ENCODE peak calls at places on chromosome 5, in four cellular contexts. U is suprapubic skin, H is endothelial cell of umbilical vein, E is breast epithelium. T is an unnamed sample.

GRCh38 chr5:88889165-88890069 is 6.4 kb upstream of the MEF2C start:
- DNase-seq in U (peak; percentile 79), E (peak; percentile 59), H (peak; percentile 66), T (no peak)

GRCh38 chr5:96655085-96655484 is 7.1 kb upstream of the CAST start:
- DNase-seq in H (no peak), E (no peak), U (no peak), T (no peak)

GRCh38 chr5:71830626-71831539 is 111.8 kb downstream of the CARTPT start:
- DNase-seq in U (no peak), H (peak; percentile 47), E (peak; percentile 62), T (no peak)

GRCh38 chr5:1733369-1733768 is 66.3 kb downstream of the MRPL36 start:
- DNase-seq in H (no peak), E (peak; percentile 4), U (peak; percentile 62), T (no peak)

GRCh38 chr5:10550222-10550995 is 13.5 kb upstream of the ANKRD33B start:
- DNase-seq in E (no peak), H (no peak), U (no peak), T (no peak)

GRCh38 chr5:72256536-72256935 is 63.5 kb downstream of the MRPS27 start:
- DNase-seq in E (no peak), H (peak; percentile 72), U (no peak), T (no peak)

GRCh38 chr5:167489202-167489601 is 802.2 kb upstream of the WWC1 start:
- DNase-seq in H (no peak), U (no peak), E (no peak), T (no peak)

GRCh38 chr5:142946547-142947426 is 176.6 kb downstream of the ARHGAP26 start:
- DNase-seq in H (no peak), U (no peak), E (no peak), T (no peak)

GRCh38 chr5:74641778-74642542 is 1.4 kb upstream of the ENC1 start:
- DNase-seq in U (no peak), H (peak; percentile 83), E (no peak), T (no peak)

GRCh38 chr5:74639538-74640449 is 734 bp downstream of the ENC1 start:
- DNase-seq in H (peak; percentile 57), E (no peak), U (no peak), T (no peak)

GRCh38 chr5:74638776-74639537 is 1.6 kb downstream of the ENC1 start:
- DNase-seq in E (no peak), U (no peak), H (peak; percentile 65), T (no peak)

GRCh38 chr5:74641014-74641777 is 668 bp upstream of the ENC1 start:
- DNase-seq in U (peak; percentile 88), H (peak; percentile 80), E (peak; percentile 54), T (no peak)

GRCh38 chr5:74640450-74641013 is at the start of gene ENC1:
- DNase-seq in U (peak; percentile 90), E (peak; percentile 74), H (peak; percentile 95), T (no peak)
- TF ChIP-seq POLR2AphosphoS5 in U (no peak), E (peak; percentile 58), H (peak; percentile 99), T (no peak)

GRCh38 chr5:107826311-107827000 is 155.7 kb upstream of the EFNA5 start:
- DNase-seq in E (no peak), H (no peak), U (no peak), T (no peak)

GRCh38 chr5:107832746-107833145 is 162.0 kb upstream of the EFNA5 start:
- DNase-seq in U (no peak), H (no peak), E (no peak), T (no peak)

GRCh38 chr5:107830750-107831149 is 160.0 kb upstream of the EFNA5 start:
- DNase-seq in E (no peak), H (no peak), U (no peak), T (no peak)

GRCh38 chr5:107831612-107832395 is 161.1 kb upstream of the EFNA5 start:
- DNase-seq in H (no peak), U (no peak), E (no peak), T (no peak)
- TF ChIP-seq CTCF in H (no peak), U (no peak), E (no peak), T (no peak)

GRCh38 chr5:150410524-150411244 is 2.0 kb downstream of the CD74 start:
- DNase-seq in E (peak; percentile 70), H (peak; percentile 78), U (no peak), T (no peak)
- TF ChIP-seq POLR2AphosphoS5 in E (no peak), H (no peak), U (no peak), T (no peak)

DNA sequence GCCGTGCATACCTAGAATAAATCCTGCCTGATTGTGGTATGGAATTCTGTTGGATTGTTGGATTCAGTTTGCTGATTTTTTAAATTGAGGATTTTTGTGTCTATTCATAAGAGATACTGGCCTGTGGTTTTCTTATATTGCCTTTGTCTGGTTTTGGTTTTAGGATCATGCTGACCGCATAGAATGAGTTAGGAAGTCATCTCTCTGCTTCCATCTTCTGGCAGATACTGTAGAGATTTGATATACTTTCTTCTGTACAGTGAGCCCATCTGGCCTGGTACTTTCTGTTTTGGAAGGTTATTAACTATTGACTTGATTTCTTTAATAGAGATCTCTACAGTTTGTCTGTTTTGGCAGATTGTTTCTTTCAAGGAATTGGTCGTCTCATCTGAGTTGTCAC is 14.7 kb downstream of the CEP72 start:
- DNase-seq in E (no peak), U (peak; percentile 8), H (no peak), T (no peak)
- TF ChIP-seq CTCF in E (no peak), U (no peak), H (no peak), T (no peak)

T was measured in vagina.